ENCODE peak calls at places on chromosomes 1 and 21, in seven cellular contexts. One of them, this sample, is unnamed.

GRCh38 chr1:171983584-171983983 is 142.3 kb downstream of the DNM3 start:
- DNase-seq in fibroblast of lung: peak; percentile 56
- DNase-seq in endodermal cell: no peak
- DNase-seq in astrocyte: no peak
- DNase-seq in transverse colon: no peak
- DNase-seq in activated B cell treated with CpG ODN at 0.5 μM for 24 hours: no peak
- DNase-seq in A549: no peak
- DNase-seq in this sample: no peak

GRCh38 chr1:15101112-15101760 is 52.3 kb upstream of the TMEM51 start:
- DNase-seq in fibroblast of lung: no peak
- DNase-seq in endodermal cell: no peak
- DNase-seq in astrocyte: no peak
- DNase-seq in transverse colon: no peak
- DNase-seq in activated B cell treated with CpG ODN at 0.5 μM for 24 hours: no peak
- DNase-seq in A549: no peak
- DNase-seq in this sample: no peak

GRCh38 chr1:17581389-17582123 is 42.1 kb downstream of the ARHGEF10L start:
- DNase-seq in fibroblast of lung: no peak
- DNase-seq in endodermal cell: no peak
- DNase-seq in astrocyte: no peak
- DNase-seq in transverse colon: no peak
- DNase-seq in activated B cell treated with CpG ODN at 0.5 μM for 24 hours: no peak
- DNase-seq in A549: no peak
- DNase-seq in this sample: no peak

GRCh38 chr1:91732291-91732953 is 153.5 kb downstream of the TGFBR3 start:
- DNase-seq in fibroblast of lung: peak; percentile 85
- DNase-seq in endodermal cell: peak; percentile 66
- DNase-seq in astrocyte: peak; percentile 88
- DNase-seq in transverse colon: no peak
- DNase-seq in activated B cell treated with CpG ODN at 0.5 μM for 24 hours: no peak
- DNase-seq in A549: peak; percentile 47
- DNase-seq in this sample: no peak

GRCh38 chr1:235946570-235946981 is 79.9 kb upstream of the LYST start:
- DNase-seq in fibroblast of lung: peak; percentile 86
- DNase-seq in endodermal cell: no peak
- DNase-seq in astrocyte: peak; percentile 75
- DNase-seq in transverse colon: no peak
- DNase-seq in activated B cell treated with CpG ODN at 0.5 μM for 24 hours: no peak
- DNase-seq in A549: no peak
- DNase-seq in this sample: no peak

GRCh38 chr1:147598631-147599361 is 57.5 kb downstream of the BCL9 start:
- DNase-seq in fibroblast of lung: no peak
- DNase-seq in endodermal cell: peak; percentile 50
- DNase-seq in astrocyte: peak; percentile 16
- DNase-seq in transverse colon: peak; percentile 49
- DNase-seq in activated B cell treated with CpG ODN at 0.5 μM for 24 hours: no peak
- DNase-seq in A549: peak; percentile 8
- DNase-seq in this sample: no peak

GRCh38 chr1:237817277-237817676 is 73.4 kb downstream of the ZP4 start:
- DNase-seq in fibroblast of lung: no peak
- DNase-seq in endodermal cell: no peak
- DNase-seq in astrocyte: peak; percentile 64
- DNase-seq in transverse colon: no peak
- DNase-seq in activated B cell treated with CpG ODN at 0.5 μM for 24 hours: no peak
- DNase-seq in A549: no peak
- DNase-seq in this sample: no peak

GRCh38 chr1:108533351-108534083 is 26.4 kb upstream of the EEIG2 start:
- DNase-seq in fibroblast of lung: no peak
- DNase-seq in endodermal cell: peak; percentile 49
- DNase-seq in astrocyte: no peak
- DNase-seq in transverse colon: peak; percentile 19
- DNase-seq in activated B cell treated with CpG ODN at 0.5 μM for 24 hours: no peak
- DNase-seq in A549: no peak
- DNase-seq in this sample: no peak

GRCh38 chr1:234617135-234617985 is 7.4 kb upstream of the IRF2BP2 start:
- DNase-seq in fibroblast of lung: peak; percentile 39
- DNase-seq in endodermal cell: no peak
- DNase-seq in astrocyte: peak; percentile 77
- DNase-seq in transverse colon: no peak
- DNase-seq in activated B cell treated with CpG ODN at 0.5 μM for 24 hours: no peak
- DNase-seq in A549: no peak
- DNase-seq in this sample: no peak

GRCh38 chr1:42282867-42283583 is 52.0 kb downstream of the FOXJ3 start:
- DNase-seq in fibroblast of lung: peak; percentile 23
- DNase-seq in endodermal cell: no peak
- DNase-seq in astrocyte: peak; percentile 30
- DNase-seq in transverse colon: no peak
- DNase-seq in activated B cell treated with CpG ODN at 0.5 μM for 24 hours: no peak
- DNase-seq in A549: no peak
- DNase-seq in this sample: no peak

GRCh38 chr1:179298952-179299351 is 5.4 kb downstream of the SOAT1 start:
- DNase-seq in fibroblast of lung: no peak
- DNase-seq in endodermal cell: no peak
- DNase-seq in astrocyte: no peak
- DNase-seq in transverse colon: no peak
- DNase-seq in activated B cell treated with CpG ODN at 0.5 μM for 24 hours: no peak
- DNase-seq in A549: no peak
- DNase-seq in this sample: no peak

GRCh38 chr1:12246584-12246983 is 16.8 kb downstream of the VPS13D start:
- DNase-seq in fibroblast of lung: no peak
- DNase-seq in endodermal cell: no peak
- DNase-seq in astrocyte: no peak
- DNase-seq in transverse colon: no peak
- DNase-seq in activated B cell treated with CpG ODN at 0.5 μM for 24 hours: no peak
- DNase-seq in A549: no peak
- DNase-seq in this sample: no peak

GRCh38 chr1:154829062-154829461 is 41.0 kb downstream of the KCNN3 start:
- DNase-seq in fibroblast of lung: no peak
- DNase-seq in endodermal cell: no peak
- DNase-seq in astrocyte: no peak
- DNase-seq in transverse colon: no peak
- DNase-seq in activated B cell treated with CpG ODN at 0.5 μM for 24 hours: no peak
- DNase-seq in A549: no peak
- DNase-seq in this sample: no peak

GRCh38 chr1:89633745-89634625 is 1.1 kb downstream of the LRRC8C start:
- DNase-seq in fibroblast of lung: peak; percentile 51
- DNase-seq in endodermal cell: peak; percentile 66
- DNase-seq in astrocyte: peak; percentile 40
- DNase-seq in transverse colon: peak; percentile 10
- DNase-seq in activated B cell treated with CpG ODN at 0.5 μM for 24 hours: no peak
- DNase-seq in A549: no peak
- DNase-seq in this sample: no peak

GRCh38 chr21:36901575-36901974 is 64.9 kb downstream of the HLCS start:
- DNase-seq in fibroblast of lung: no peak
- DNase-seq in endodermal cell: no peak
- DNase-seq in astrocyte: no peak
- DNase-seq in transverse colon: no peak
- DNase-seq in activated B cell treated with CpG ODN at 0.5 μM for 24 hours: no peak
- DNase-seq in A549: no peak
- DNase-seq in this sample: no peak
- TF ChIP-seq CTCF in fibroblast of lung: no peak
- TF ChIP-seq CTCF in endodermal cell: no peak
- TF ChIP-seq CTCF in astrocyte: no peak
- TF ChIP-seq CTCF in transverse colon: no peak
- TF ChIP-seq CTCF in activated B cell treated with CpG ODN at 0.5 μM for 24 hours: no peak
- TF ChIP-seq CTCF in A549: no peak
- TF ChIP-seq CTCF in this sample: no peak

DNA sequence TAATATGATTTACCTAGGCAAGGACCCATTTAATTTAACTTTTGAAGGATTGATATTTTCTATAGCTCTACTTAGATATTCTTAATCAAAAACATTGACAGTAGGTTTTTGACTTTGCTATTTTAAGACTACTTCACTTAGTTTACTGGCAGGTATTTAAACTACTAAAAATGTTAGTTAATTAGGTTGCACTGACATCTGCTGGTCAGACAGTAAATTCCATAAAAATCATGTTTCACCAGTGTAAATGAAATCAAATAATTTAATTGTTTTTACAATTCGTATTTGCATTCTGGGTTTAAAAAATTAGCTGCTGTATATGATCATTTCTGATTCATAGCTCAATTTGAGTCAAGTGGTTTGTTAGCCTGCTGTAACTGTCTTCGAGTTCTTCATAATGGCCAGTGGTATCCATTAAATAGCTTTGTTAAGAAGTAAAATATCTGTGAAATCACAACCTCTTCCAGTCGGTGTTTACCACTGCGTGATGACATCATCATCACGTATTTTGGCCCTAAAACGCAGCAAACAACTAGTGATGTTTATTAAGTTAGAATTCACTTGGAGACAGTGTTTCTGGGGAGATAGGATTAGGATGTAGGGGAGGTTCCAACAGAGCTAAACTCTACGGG is 26.2 kb downstream of the EXTL2 start:
- DNase-seq in fibroblast of lung: peak; percentile 74
- DNase-seq in endodermal cell: no peak
- DNase-seq in astrocyte: peak; percentile 32
- DNase-seq in transverse colon: no peak
- DNase-seq in activated B cell treated with CpG ODN at 0.5 μM for 24 hours: no peak
- DNase-seq in A549: no peak
- DNase-seq in this sample: no peak
- TF ChIP-seq CTCF in fibroblast of lung: peak; percentile 44
- TF ChIP-seq CTCF in endodermal cell: peak; percentile 86
- TF ChIP-seq CTCF in astrocyte: peak; percentile 54
- TF ChIP-seq CTCF in transverse colon: peak; percentile 62
- TF ChIP-seq CTCF in activated B cell treated with CpG ODN at 0.5 μM for 24 hours: no peak
- TF ChIP-seq CTCF in A549: peak; percentile 73
- TF ChIP-seq CTCF in this sample: no peak

GRCh38 chr1:200891774-200892157 is 2.9 kb upstream of the INAVA start:
- DNase-seq in fibroblast of lung: no peak
- DNase-seq in endodermal cell: peak; percentile 91
- DNase-seq in astrocyte: no peak
- DNase-seq in transverse colon: peak; percentile 52
- DNase-seq in activated B cell treated with CpG ODN at 0.5 μM for 24 hours: no peak
- DNase-seq in A549: no peak
- DNase-seq in this sample: no peak

GRCh38 chr1:200890027-200890426 is 4.7 kb upstream of the INAVA start:
- DNase-seq in fibroblast of lung: no peak
- DNase-seq in endodermal cell: no peak
- DNase-seq in astrocyte: no peak
- DNase-seq in transverse colon: no peak
- DNase-seq in activated B cell treated with CpG ODN at 0.5 μM for 24 hours: no peak
- DNase-seq in A549: no peak
- DNase-seq in this sample: no peak

GRCh38 chr1:200892546-200892945 is 2.2 kb upstream of the INAVA start:
- DNase-seq in fibroblast of lung: no peak
- DNase-seq in endodermal cell: peak; percentile 70
- DNase-seq in astrocyte: no peak
- DNase-seq in transverse colon: no peak
- DNase-seq in activated B cell treated with CpG ODN at 0.5 μM for 24 hours: no peak
- DNase-seq in A549: no peak
- DNase-seq in this sample: no peak

GRCh38 chr1:200889571-200889970 is 5.1 kb upstream of the INAVA start:
- DNase-seq in fibroblast of lung: no peak
- DNase-seq in endodermal cell: no peak
- DNase-seq in astrocyte: no peak
- DNase-seq in transverse colon: no peak
- DNase-seq in activated B cell treated with CpG ODN at 0.5 μM for 24 hours: no peak
- DNase-seq in A549: no peak
- DNase-seq in this sample: no peak

GRCh38 chr1:200890818-200891773 is 3.6 kb upstream of the INAVA start:
- DNase-seq in fibroblast of lung: peak; percentile 51
- DNase-seq in endodermal cell: peak; percentile 92
- DNase-seq in astrocyte: peak; percentile 27
- DNase-seq in transverse colon: peak; percentile 68
- DNase-seq in activated B cell treated with CpG ODN at 0.5 μM for 24 hours: no peak
- DNase-seq in A549: peak; percentile 78
- DNase-seq in this sample: no peak
- TF ChIP-seq CTCF in fibroblast of lung: peak; percentile 59
- TF ChIP-seq CTCF in endodermal cell: peak; percentile 86
- TF ChIP-seq CTCF in astrocyte: peak; percentile 43
- TF ChIP-seq CTCF in transverse colon: peak; percentile 32
- TF ChIP-seq CTCF in activated B cell treated with CpG ODN at 0.5 μM for 24 hours: no peak
- TF ChIP-seq CTCF in A549: peak; percentile 87
- TF ChIP-seq CTCF in this sample: no peak

GRCh38 chr1:183914283-183914682 is 109.4 kb downstream of the RGL1 start:
- DNase-seq in fibroblast of lung: peak; percentile 15
- DNase-seq in endodermal cell: no peak
- DNase-seq in astrocyte: peak; percentile 21
- DNase-seq in transverse colon: no peak
- DNase-seq in activated B cell treated with CpG ODN at 0.5 μM for 24 hours: no peak
- DNase-seq in A549: no peak
- DNase-seq in this sample: no peak

GRCh38 chr1:183911285-183911684 is 106.4 kb downstream of the RGL1 start:
- DNase-seq in fibroblast of lung: no peak
- DNase-seq in endodermal cell: no peak
- DNase-seq in astrocyte: no peak
- DNase-seq in transverse colon: peak; percentile 54
- DNase-seq in activated B cell treated with CpG ODN at 0.5 μM for 24 hours: peak; percentile 42
- DNase-seq in A549: no peak
- DNase-seq in this sample: no peak

GRCh38 chr1:183914891-183915290 is 110.0 kb downstream of the RGL1 start:
- DNase-seq in fibroblast of lung: no peak
- DNase-seq in endodermal cell: no peak
- DNase-seq in astrocyte: no peak
- DNase-seq in transverse colon: no peak
- DNase-seq in activated B cell treated with CpG ODN at 0.5 μM for 24 hours: no peak
- DNase-seq in A549: no peak
- DNase-seq in this sample: no peak

GRCh38 chr1:183912265-183912886 is 107.5 kb downstream of the RGL1 start:
- DNase-seq in fibroblast of lung: no peak
- DNase-seq in endodermal cell: no peak
- DNase-seq in astrocyte: no peak
- DNase-seq in transverse colon: no peak
- DNase-seq in activated B cell treated with CpG ODN at 0.5 μM for 24 hours: no peak
- DNase-seq in A549: no peak
- DNase-seq in this sample: no peak

DNA sequence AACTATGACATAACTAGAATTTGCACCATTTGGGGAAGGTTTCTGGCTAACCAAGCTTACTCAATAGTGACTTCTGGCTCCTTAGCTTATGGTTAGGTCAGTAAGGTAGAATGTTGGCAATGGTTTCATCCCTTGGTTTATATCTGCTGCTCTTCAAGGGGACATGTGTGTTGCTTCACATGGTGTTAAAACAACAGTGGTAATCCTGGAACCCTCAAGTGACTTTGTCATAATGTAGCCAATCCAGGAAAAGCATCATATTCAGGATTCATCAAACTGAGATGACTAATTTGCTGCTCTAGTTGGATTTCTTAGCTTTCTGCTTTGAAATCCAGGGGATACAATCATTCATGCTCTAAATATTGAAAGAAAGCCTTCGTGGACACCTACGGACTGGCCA is 108.6 kb downstream of the RGL1 start:
- DNase-seq in fibroblast of lung: no peak
- DNase-seq in endodermal cell: no peak
- DNase-seq in astrocyte: peak; percentile 55
- DNase-seq in transverse colon: no peak
- DNase-seq in activated B cell treated with CpG ODN at 0.5 μM for 24 hours: no peak
- DNase-seq in A549: no peak
- DNase-seq in this sample: no peak
- TF ChIP-seq CTCF in fibroblast of lung: no peak
- TF ChIP-seq CTCF in endodermal cell: no peak
- TF ChIP-seq CTCF in astrocyte: no peak
- TF ChIP-seq CTCF in transverse colon: no peak
- TF ChIP-seq CTCF in activated B cell treated with CpG ODN at 0.5 μM for 24 hours: no peak
- TF ChIP-seq CTCF in A549: no peak
- TF ChIP-seq CTCF in this sample: no peak

GRCh38 chr1:220878223-220879081 is 791 bp upstream of the HLX start:
- DNase-seq in fibroblast of lung: peak; percentile 39
- DNase-seq in endodermal cell: peak; percentile 67
- DNase-seq in astrocyte: no peak
- DNase-seq in transverse colon: peak; percentile 40
- DNase-seq in activated B cell treated with CpG ODN at 0.5 μM for 24 hours: no peak
- DNase-seq in A549: no peak
- DNase-seq in this sample: no peak
- TF ChIP-seq CTCF in fibroblast of lung: no peak
- TF ChIP-seq CTCF in endodermal cell: no peak
- TF ChIP-seq CTCF in astrocyte: no peak
- TF ChIP-seq CTCF in transverse colon: no peak
- TF ChIP-seq CTCF in activated B cell treated with CpG ODN at 0.5 μM for 24 hours: no peak
- TF ChIP-seq CTCF in A549: no peak
- TF ChIP-seq CTCF in this sample: no peak

GRCh38 chr1:8217011-8217711 is 100.8 kb upstream of the SLC45A1 start:
- DNase-seq in fibroblast of lung: no peak
- DNase-seq in endodermal cell: peak; percentile 83
- DNase-seq in astrocyte: no peak
- DNase-seq in transverse colon: peak; percentile 33
- DNase-seq in activated B cell treated with CpG ODN at 0.5 μM for 24 hours: no peak
- DNase-seq in A549: no peak
- DNase-seq in this sample: no peak
- TF ChIP-seq CTCF in fibroblast of lung: no peak
- TF ChIP-seq CTCF in endodermal cell: no peak
- TF ChIP-seq CTCF in astrocyte: no peak
- TF ChIP-seq CTCF in transverse colon: no peak
- TF ChIP-seq CTCF in activated B cell treated with CpG ODN at 0.5 μM for 24 hours: no peak
- TF ChIP-seq CTCF in A549: no peak
- TF ChIP-seq CTCF in this sample: no peak